ENCODE peak calls at places on chromosomes 3 and 15, in seven cellular contexts. One of them, this sample, is unnamed.

GRCh38 chr3:126828306-126828705 is 124.3 kb downstream of the CHCHD6 start:
- DNase-seq in neural progenitor cell: no peak
- DNase-seq in nephron progenitor cell: no peak
- DNase-seq in iPS DF 6.9: no peak
- DNase-seq in ACHN: no peak
- DNase-seq in KG1: no peak
- DNase-seq in ureter: no peak
- DNase-seq in this sample: no peak

GRCh38 chr15:50055333-50056278 is 63.4 kb downstream of the ATP8B4 start:
- DNase-seq in KG1: peak; percentile 32
- DNase-seq in iPS DF 6.9: no peak
- DNase-seq in neural progenitor cell: no peak
- DNase-seq in nephron progenitor cell: no peak
- DNase-seq in ureter: no peak
- DNase-seq in ACHN: no peak
- DNase-seq in this sample: no peak

GRCh38 chr3:32780735-32781210 is 37.0 kb upstream of the TRIM71 start:
- DNase-seq in ureter: no peak
- DNase-seq in ACHN: peak; percentile 63
- DNase-seq in KG1: no peak
- DNase-seq in iPS DF 6.9: peak; percentile 98
- DNase-seq in nephron progenitor cell: peak; percentile 82
- DNase-seq in neural progenitor cell: peak; percentile 97
- DNase-seq in this sample: peak; percentile 51

GRCh38 chr3:24526640-24527237 is 32.1 kb upstream of the THRB start:
- DNase-seq in KG1: no peak
- DNase-seq in nephron progenitor cell: no peak
- DNase-seq in neural progenitor cell: peak; percentile 14
- DNase-seq in iPS DF 6.9: no peak
- DNase-seq in ureter: no peak
- DNase-seq in ACHN: no peak
- DNase-seq in this sample: no peak

GRCh38 chr3:196220991-196221390 is 4.7 kb downstream of the SLC51A start:
- DNase-seq in iPS DF 6.9: no peak
- DNase-seq in ureter: no peak
- DNase-seq in neural progenitor cell: no peak
- DNase-seq in nephron progenitor cell: no peak
- DNase-seq in KG1: no peak
- DNase-seq in ACHN: no peak
- DNase-seq in this sample: no peak

GRCh38 chr3:159928071-159928491 is 60.6 kb upstream of the IL12A start:
- DNase-seq in nephron progenitor cell: no peak
- DNase-seq in ACHN: peak; percentile 15
- DNase-seq in iPS DF 6.9: no peak
- DNase-seq in neural progenitor cell: no peak
- DNase-seq in KG1: no peak
- DNase-seq in ureter: no peak
- DNase-seq in this sample: no peak

GRCh38 chr3:48739955-48740823 is 23.2 kb upstream of the IP6K2 start:
- DNase-seq in iPS DF 6.9: peak; percentile 54
- DNase-seq in ureter: peak; percentile 87
- DNase-seq in KG1: no peak
- DNase-seq in ACHN: peak; percentile 74
- DNase-seq in nephron progenitor cell: peak; percentile 79
- DNase-seq in neural progenitor cell: peak; percentile 85
- DNase-seq in this sample: peak; percentile 83

GRCh38 chr15:75687486-75688277 is 25.0 kb downstream of the CSPG4 start:
- DNase-seq in ureter: no peak
- DNase-seq in nephron progenitor cell: no peak
- DNase-seq in neural progenitor cell: no peak
- DNase-seq in iPS DF 6.9: no peak
- DNase-seq in KG1: no peak
- DNase-seq in ACHN: no peak
- DNase-seq in this sample: no peak

GRCh38 chr3:53890726-53891499 is 746 bp downstream of the SELENOK start:
- DNase-seq in neural progenitor cell: peak; percentile 63
- DNase-seq in KG1: no peak
- DNase-seq in ureter: no peak
- DNase-seq in iPS DF 6.9: no peak
- DNase-seq in ACHN: peak; percentile 42
- DNase-seq in nephron progenitor cell: no peak
- DNase-seq in this sample: peak; percentile 9

GRCh38 chr3:182937293-182938051 is 42.9 kb downstream of the DCUN1D1 start:
- DNase-seq in ACHN: no peak
- DNase-seq in iPS DF 6.9: no peak
- DNase-seq in nephron progenitor cell: no peak
- DNase-seq in KG1: no peak
- DNase-seq in neural progenitor cell: no peak
- DNase-seq in ureter: no peak
- DNase-seq in this sample: no peak

GRCh38 chr15:42461261-42461660 is 29.7 kb downstream of the ZNF106 start:
- DNase-seq in ACHN: no peak
- DNase-seq in nephron progenitor cell: no peak
- DNase-seq in iPS DF 6.9: no peak
- DNase-seq in neural progenitor cell: no peak
- DNase-seq in KG1: no peak
- DNase-seq in ureter: no peak
- DNase-seq in this sample: no peak

GRCh38 chr15:57727031-57727430 is 20.5 kb downstream of the POLR2M start:
- DNase-seq in KG1: no peak
- DNase-seq in ureter: no peak
- DNase-seq in iPS DF 6.9: no peak
- DNase-seq in neural progenitor cell: no peak
- DNase-seq in ACHN: no peak
- DNase-seq in nephron progenitor cell: no peak
- DNase-seq in this sample: no peak

GRCh38 chr15:92158426-92158825 is 235.3 kb upstream of the ST8SIA2 start:
- DNase-seq in iPS DF 6.9: no peak
- DNase-seq in nephron progenitor cell: no peak
- DNase-seq in KG1: no peak
- DNase-seq in neural progenitor cell: no peak
- DNase-seq in ureter: peak; percentile 69
- DNase-seq in ACHN: no peak
- DNase-seq in this sample: no peak

GRCh38 chr15:62503451-62503850 is 338.4 kb upstream of the C2CD4B start:
- DNase-seq in iPS DF 6.9: no peak
- DNase-seq in neural progenitor cell: no peak
- DNase-seq in ACHN: no peak
- DNase-seq in nephron progenitor cell: no peak
- DNase-seq in KG1: no peak
- DNase-seq in ureter: no peak
- DNase-seq in this sample: peak; percentile 19

GRCh38 chr15:62457100-62457499 is 292.0 kb upstream of the C2CD4B start:
- DNase-seq in iPS DF 6.9: no peak
- DNase-seq in ureter: no peak
- DNase-seq in neural progenitor cell: no peak
- DNase-seq in nephron progenitor cell: no peak
- DNase-seq in ACHN: no peak
- DNase-seq in KG1: no peak
- DNase-seq in this sample: peak; percentile 21

GRCh38 chr3:126259411-126260391 is 79.3 kb upstream of the ALDH1L1 start:
- DNase-seq in neural progenitor cell: peak; percentile 60
- DNase-seq in ureter: peak; percentile 71
- DNase-seq in nephron progenitor cell: peak; percentile 59
- DNase-seq in iPS DF 6.9: no peak
- DNase-seq in ACHN: peak; percentile 53
- DNase-seq in KG1: no peak
- DNase-seq in this sample: peak; percentile 69

GRCh38 chr15:24734391-24734790 is 58.8 kb downstream of the NPAP1 start:
- DNase-seq in neural progenitor cell: no peak
- DNase-seq in ACHN: no peak
- DNase-seq in ureter: no peak
- DNase-seq in nephron progenitor cell: no peak
- DNase-seq in KG1: no peak
- DNase-seq in iPS DF 6.9: no peak
- DNase-seq in this sample: no peak

GRCh38 chr15:25848769-25849430 is 14.2 kb downstream of the ATP10A start:
- DNase-seq in nephron progenitor cell: no peak
- DNase-seq in KG1: no peak
- DNase-seq in iPS DF 6.9: no peak
- DNase-seq in ACHN: no peak
- DNase-seq in ureter: no peak
- DNase-seq in neural progenitor cell: peak; percentile 26
- DNase-seq in this sample: no peak

GRCh38 chr3:34268032-34268760 is 469.8 kb downstream of the PDCD6IP start:
- DNase-seq in neural progenitor cell: no peak
- DNase-seq in iPS DF 6.9: no peak
- DNase-seq in KG1: no peak
- DNase-seq in ureter: no peak
- DNase-seq in ACHN: no peak
- DNase-seq in nephron progenitor cell: no peak
- DNase-seq in this sample: no peak

GRCh38 chr3:53744351-53744750 is 101.9 kb downstream of the CHDH start:
- DNase-seq in KG1: no peak
- DNase-seq in neural progenitor cell: no peak
- DNase-seq in ACHN: peak; percentile 7
- DNase-seq in nephron progenitor cell: no peak
- DNase-seq in ureter: no peak
- DNase-seq in iPS DF 6.9: no peak
- DNase-seq in this sample: no peak

GRCh38 chr15:30042556-30042955 is 40.2 kb upstream of the GOLGA8J start:
- DNase-seq in ACHN: no peak
- DNase-seq in iPS DF 6.9: no peak
- DNase-seq in KG1: no peak
- DNase-seq in nephron progenitor cell: no peak
- DNase-seq in ureter: no peak
- DNase-seq in neural progenitor cell: peak; percentile 24
- DNase-seq in this sample: no peak

GRCh38 chr3:189673535-189673934 is 42.3 kb downstream of the TP63 start:
- DNase-seq in nephron progenitor cell: no peak
- DNase-seq in iPS DF 6.9: no peak
- DNase-seq in neural progenitor cell: no peak
- DNase-seq in KG1: no peak
- DNase-seq in ureter: no peak
- DNase-seq in ACHN: no peak
- DNase-seq in this sample: no peak

GRCh38 chr15:91407237-91407889 is 307.3 kb downstream of the SV2B start:
- DNase-seq in nephron progenitor cell: no peak
- DNase-seq in ACHN: peak; percentile 84
- DNase-seq in KG1: no peak
- DNase-seq in ureter: no peak
- DNase-seq in neural progenitor cell: no peak
- DNase-seq in iPS DF 6.9: no peak
- DNase-seq in this sample: no peak

This sample was measured in BE2C.